ENCODE peak calls at places on chromosomes 6 and 20, in five cellular contexts. D is GM03348; M is neural progenitor cell; Q is activated CD4-positive, alpha-beta T cell treated with anti-CD3 and anti-CD28 coated beads, Interleukin-2, amount 50 U/mL, for 1 hour; A is choroid plexus epithelial cell. S is an unnamed sample.

GRCh38 chr20:16747291-16747811 is 807 bp upstream of the OTOR start:
- DNase-seq in M (no peak), A (no peak), Q (no peak), D (no peak), S (no peak)

GRCh38 chr6:108029226-108029921 is 45.2 kb downstream of the OSTM1 start:
- DNase-seq in Q (no peak), M (peak), D (no peak), A (no peak), S (no peak)

GRCh38 chr20:4108495-4109306 is 93.3 kb upstream of the RNF24 start:
- DNase-seq in Q (peak), D (peak), A (peak), M (peak), S (no peak)

GRCh38 chr6:148367418-148368024 is 24.9 kb downstream of the SASH1 start:
- DNase-seq in A (peak), Q (no peak), M (peak), D (peak), S (peak)

GRCh38 chr20:25668446-25668845 is 28.2 kb downstream of the ZNF337 start:
- DNase-seq in D (no peak), A (no peak), M (no peak), Q (no peak), S (no peak)

GRCh38 chr20:2751868-2752630 is 48.4 kb downstream of the CPXM1 start:
- DNase-seq in A (no peak), Q (peak), D (peak), M (peak), S (peak)

GRCh38 chr6:125075741-125076481 is 77.7 kb upstream of the TPD52L1 start:
- DNase-seq in D (no peak), Q (no peak), A (no peak), M (no peak), S (no peak)

GRCh38 chr6:36136551-36136950 is 6.2 kb downstream of the MAPK13 start:
- DNase-seq in Q (no peak), A (no peak), M (no peak), D (no peak), S (no peak)

GRCh38 chr6:26045046-26045938 is 41.9 kb upstream of the HFE start:
- DNase-seq in A (peak), Q (peak), M (no peak), D (peak), S (peak)

GRCh38 chr6:16929814-16930213 is 168.6 kb upstream of the ATXN1 start:
- DNase-seq in D (peak), M (no peak), Q (no peak), A (peak), S (no peak)

GRCh38 chr20:62136283-62137091 is 6.7 kb downstream of the PSMA7 start:
- DNase-seq in Q (peak), D (peak), A (peak), M (peak), S (no peak)

GRCh38 chr20:41650221-41650948 is 32.2 kb upstream of the CHD6 start:
- DNase-seq in A (no peak), D (no peak), M (no peak), Q (no peak), S (no peak)

GRCh38 chr6:140379919-140380318 is 1005.5 kb upstream of the CITED2 start:
- DNase-seq in M (no peak), Q (no peak), D (peak), A (peak), S (no peak)

GRCh38 chr20:59183751-59184150 is 20.1 kb downstream of the ZNF831 start:
- DNase-seq in A (no peak), D (no peak), Q (no peak), M (no peak), S (no peak)

GRCh38 chr6:13334953-13335352 is 6.6 kb upstream of the TBC1D7 start:
- DNase-seq in A (no peak), Q (no peak), M (no peak), D (no peak), S (no peak)

GRCh38 chr20:48774696-48775095 is 53.1 kb downstream of the PREX1 start:
- DNase-seq in M (no peak), D (no peak), Q (no peak), A (no peak), S (no peak)

GRCh38 chr6:75794351-75794846 is 45.4 kb downstream of the MYO6 start:
- DNase-seq in A (no peak), D (no peak), M (peak), Q (no peak), S (no peak)

GRCh38 chr6:41258196-41258493 is 28.3 kb downstream of the TREM1 start:
- DNase-seq in D (no peak), A (no peak), M (no peak), Q (no peak), S (no peak)

GRCh38 chr20:41927655-41928054 is 309.5 kb upstream of the CHD6 start:
- DNase-seq in M (no peak), D (no peak), Q (no peak), A (no peak), S (no peak)

GRCh38 chr20:11267131-11267761 is 593.4 kb upstream of the JAG1 start:
- DNase-seq in M (peak), D (peak), A (peak), Q (no peak), S (peak)

GRCh38 chr6:33813246-33813904 is 9.6 kb upstream of the MLN start:
- DNase-seq in M (no peak), D (no peak), Q (no peak), A (no peak), S (peak)

GRCh38 chr6:17556014-17556413 is 44.1 kb upstream of the FAM8A1 start:
- DNase-seq in D (no peak), A (no peak), M (no peak), Q (no peak), S (no peak)

GRCh38 chr20:35953411-35954199 is 697 bp downstream of the SCAND1 start:
- DNase-seq in M (peak), Q (peak), D (peak), A (peak), S (peak)

GRCh38 chr6:121881974-121882667 is 446.7 kb downstream of the GJA1 start:
- DNase-seq in A (peak), Q (no peak), D (peak), M (no peak), S (no peak)

GRCh38 chr20:5122861-5123260 is 3.1 kb upstream of the PCNA start:
- DNase-seq in A (peak), D (no peak), M (no peak), Q (no peak), S (no peak)

GRCh38 chr6:90131614-90132423 is 164.8 kb downstream of the BACH2 start:
- DNase-seq in M (no peak), A (peak), Q (no peak), D (peak), S (no peak)

GRCh38 chr20:61797971-61798411 is 267.7 kb downstream of the TAF4 start:
- DNase-seq in M (no peak), A (no peak), D (no peak), Q (no peak), S (peak)

GRCh38 chr6:153839992-153840603 is 198.9 kb upstream of the OPRM1 start:
- DNase-seq in Q (no peak), M (no peak), A (peak), D (no peak), S (no peak)

GRCh38 chr6:7138921-7139358 is 31.2 kb downstream of the RREB1 start:
- DNase-seq in Q (peak), D (no peak), A (no peak), M (peak), S (no peak)

GRCh38 chr6:12785301-12785700 is 68.7 kb downstream of the PHACTR1 start:
- DNase-seq in Q (no peak), D (no peak), A (no peak), M (no peak), S (no peak)

GRCh38 chr6:13383280-13384163 is 55.2 kb upstream of the TBC1D7 start:
- DNase-seq in A (peak), M (no peak), Q (no peak), D (peak), S (no peak)

GRCh38 chr6:5450073-5450472 is 188.8 kb downstream of the FARS2 start:
- DNase-seq in M (no peak), A (no peak), D (no peak), Q (no peak), S (no peak)

GRCh38 chr6:165232277-165232654 is 77.1 kb downstream of the C6orf118 start:
- DNase-seq in A (no peak), Q (no peak), D (no peak), M (no peak), S (no peak)

GRCh38 chr20:38134427-38135281 is 30.4 kb downstream of the TGM2 start:
- DNase-seq in Q (no peak), D (peak), A (peak), M (no peak), S (peak)

GRCh38 chr6:134372603-134373281 is 54.8 kb upstream of the SGK1 start:
- DNase-seq in M (no peak), A (peak), Q (no peak), D (peak), S (no peak)

GRCh38 chr6:34235605-34236422 is 859 bp upstream of the HMGA1 start:
- DNase-seq in Q (peak), M (peak), A (peak), D (peak), S (peak)

GRCh38 chr6:29531668-29532067 is 27.9 kb downstream of the UBD start:
- DNase-seq in A (no peak), D (no peak), M (no peak), Q (no peak), S (no peak)

GRCh38 chr6:158660331-158660730 is 10.5 kb downstream of the SYTL3 start:
- DNase-seq in A (peak), M (peak), D (peak), Q (peak), S (peak)

GRCh38 chr6:95548188-95548837 is 29.0 kb upstream of the MANEA start:
- DNase-seq in D (no peak), M (no peak), Q (no peak), A (no peak), S (no peak)

S was measured in kidney.